ENCODE peak calls at places on chromosomes 1 and 21, in seven cellular contexts. One of them, this sample, is unnamed.

GRCh38 chr1:38489844-38490270 is 369.7 kb downstream of the RRAGC start:
- DNase-seq in Ammon's horn: peak
- DNase-seq in DMS153: no peak
- DNase-seq in astrocyte: no peak
- DNase-seq in kidney tubule cell: peak
- DNase-seq in colonic mucosa: peak
- DNase-seq in activated gamma-delta T cell treated with Interleukin-2 at 50 U/mL for 16 hours: peak
- DNase-seq in this sample: peak

GRCh38 chr21:46255166-46255565 is 26.6 kb upstream of the LSS start:
- DNase-seq in astrocyte: no peak
- DNase-seq in colonic mucosa: no peak
- DNase-seq in Ammon's horn: no peak
- DNase-seq in DMS153: no peak
- DNase-seq in kidney tubule cell: no peak
- DNase-seq in activated gamma-delta T cell treated with Interleukin-2 at 50 U/mL for 16 hours: no peak
- DNase-seq in this sample: no peak

GRCh38 chr1:14320518-14320917 is 278.0 kb upstream of the KAZN start:
- DNase-seq in Ammon's horn: no peak
- DNase-seq in astrocyte: peak
- DNase-seq in DMS153: no peak
- DNase-seq in kidney tubule cell: peak
- DNase-seq in activated gamma-delta T cell treated with Interleukin-2 at 50 U/mL for 16 hours: no peak
- DNase-seq in colonic mucosa: no peak
- DNase-seq in this sample: no peak

GRCh38 chr1:90347366-90347765 is 352.5 kb downstream of the ZNF326 start:
- DNase-seq in colonic mucosa: peak
- DNase-seq in DMS153: no peak
- DNase-seq in activated gamma-delta T cell treated with Interleukin-2 at 50 U/mL for 16 hours: no peak
- DNase-seq in Ammon's horn: no peak
- DNase-seq in astrocyte: no peak
- DNase-seq in kidney tubule cell: no peak
- DNase-seq in this sample: no peak

GRCh38 chr21:35827004-35827403 is 233.3 kb downstream of the SETD4 start:
- DNase-seq in colonic mucosa: no peak
- DNase-seq in astrocyte: peak
- DNase-seq in kidney tubule cell: no peak
- DNase-seq in Ammon's horn: no peak
- DNase-seq in activated gamma-delta T cell treated with Interleukin-2 at 50 U/mL for 16 hours: no peak
- DNase-seq in DMS153: no peak
- DNase-seq in this sample: no peak

GRCh38 chr1:158087320-158087927 is 93.3 kb upstream of the CD1D start:
- DNase-seq in kidney tubule cell: peak
- DNase-seq in activated gamma-delta T cell treated with Interleukin-2 at 50 U/mL for 16 hours: no peak
- DNase-seq in astrocyte: peak
- DNase-seq in colonic mucosa: peak
- DNase-seq in Ammon's horn: peak
- DNase-seq in DMS153: peak
- DNase-seq in this sample: no peak

GRCh38 chr1:67652800-67653199 is 32.2 kb upstream of the GADD45A start:
- DNase-seq in DMS153: no peak
- DNase-seq in colonic mucosa: no peak
- DNase-seq in kidney tubule cell: peak
- DNase-seq in Ammon's horn: no peak
- DNase-seq in activated gamma-delta T cell treated with Interleukin-2 at 50 U/mL for 16 hours: no peak
- DNase-seq in astrocyte: peak
- DNase-seq in this sample: no peak

GRCh38 chr1:156556354-156556753 is 16.0 kb downstream of the IQGAP3 start:
- DNase-seq in astrocyte: no peak
- DNase-seq in kidney tubule cell: no peak
- DNase-seq in colonic mucosa: no peak
- DNase-seq in Ammon's horn: no peak
- DNase-seq in activated gamma-delta T cell treated with Interleukin-2 at 50 U/mL for 16 hours: no peak
- DNase-seq in DMS153: no peak
- DNase-seq in this sample: no peak

GRCh38 chr1:28449904-28450303 is 55.9 kb upstream of the RCC1 start:
- DNase-seq in activated gamma-delta T cell treated with Interleukin-2 at 50 U/mL for 16 hours: no peak
- DNase-seq in Ammon's horn: no peak
- DNase-seq in kidney tubule cell: no peak
- DNase-seq in DMS153: no peak
- DNase-seq in astrocyte: peak
- DNase-seq in colonic mucosa: no peak
- DNase-seq in this sample: no peak

GRCh38 chr1:63921357-63921756 is 147.5 kb downstream of the ROR1 start:
- DNase-seq in Ammon's horn: no peak
- DNase-seq in astrocyte: no peak
- DNase-seq in activated gamma-delta T cell treated with Interleukin-2 at 50 U/mL for 16 hours: no peak
- DNase-seq in kidney tubule cell: no peak
- DNase-seq in DMS153: no peak
- DNase-seq in colonic mucosa: peak
- DNase-seq in this sample: no peak

GRCh38 chr1:32780628-32781267 is 36.4 kb downstream of the YARS1 start:
- DNase-seq in activated gamma-delta T cell treated with Interleukin-2 at 50 U/mL for 16 hours: no peak
- DNase-seq in kidney tubule cell: no peak
- DNase-seq in DMS153: no peak
- DNase-seq in colonic mucosa: no peak
- DNase-seq in Ammon's horn: no peak
- DNase-seq in astrocyte: no peak
- DNase-seq in this sample: no peak

GRCh38 chr21:39483917-39484316 is 32.1 kb downstream of the SH3BGR start:
- DNase-seq in colonic mucosa: no peak
- DNase-seq in astrocyte: peak
- DNase-seq in Ammon's horn: no peak
- DNase-seq in activated gamma-delta T cell treated with Interleukin-2 at 50 U/mL for 16 hours: no peak
- DNase-seq in DMS153: no peak
- DNase-seq in kidney tubule cell: no peak
- DNase-seq in this sample: no peak

GRCh38 chr1:183493540-183494245 is 21.4 kb downstream of the SMG7 start:
- DNase-seq in kidney tubule cell: peak
- DNase-seq in colonic mucosa: no peak
- DNase-seq in DMS153: no peak
- DNase-seq in astrocyte: no peak
- DNase-seq in activated gamma-delta T cell treated with Interleukin-2 at 50 U/mL for 16 hours: no peak
- DNase-seq in Ammon's horn: no peak
- DNase-seq in this sample: no peak

GRCh38 chr1:19166066-19166465 is 44.0 kb downstream of the UBR4 start:
- DNase-seq in DMS153: no peak
- DNase-seq in colonic mucosa: no peak
- DNase-seq in astrocyte: no peak
- DNase-seq in activated gamma-delta T cell treated with Interleukin-2 at 50 U/mL for 16 hours: no peak
- DNase-seq in kidney tubule cell: peak
- DNase-seq in Ammon's horn: no peak
- DNase-seq in this sample: no peak

GRCh38 chr1:67850151-67850551 is 16.9 kb upstream of the GNG12 start:
- DNase-seq in kidney tubule cell: peak
- DNase-seq in activated gamma-delta T cell treated with Interleukin-2 at 50 U/mL for 16 hours: no peak
- DNase-seq in Ammon's horn: peak
- DNase-seq in astrocyte: no peak
- DNase-seq in colonic mucosa: no peak
- DNase-seq in DMS153: no peak
- DNase-seq in this sample: no peak

GRCh38 chr1:10251325-10252103 is 41.1 kb downstream of the KIF1B start:
- DNase-seq in kidney tubule cell: peak
- DNase-seq in colonic mucosa: no peak
- DNase-seq in astrocyte: peak
- DNase-seq in activated gamma-delta T cell treated with Interleukin-2 at 50 U/mL for 16 hours: no peak
- DNase-seq in Ammon's horn: no peak
- DNase-seq in DMS153: no peak
- DNase-seq in this sample: no peak

GRCh38 chr1:78833491-78833890 is 173.0 kb downstream of the ADGRL4 start:
- DNase-seq in astrocyte: peak
- DNase-seq in colonic mucosa: no peak
- DNase-seq in DMS153: peak
- DNase-seq in activated gamma-delta T cell treated with Interleukin-2 at 50 U/mL for 16 hours: no peak
- DNase-seq in kidney tubule cell: peak
- DNase-seq in Ammon's horn: no peak
- DNase-seq in this sample: no peak

GRCh38 chr1:65512383-65512782 is 91.9 kb downstream of the LEPR start:
- DNase-seq in astrocyte: no peak
- DNase-seq in Ammon's horn: no peak
- DNase-seq in activated gamma-delta T cell treated with Interleukin-2 at 50 U/mL for 16 hours: no peak
- DNase-seq in colonic mucosa: no peak
- DNase-seq in kidney tubule cell: no peak
- DNase-seq in DMS153: no peak
- DNase-seq in this sample: no peak